ENCODE peak calls at places on chromosomes 5 and 9, in six cellular contexts. V is activated naive CD8-positive, alpha-beta T cell treated with anti-CD3 and anti-CD28 coated beads for 36 hours; X is ecto neural progenitor cell; K is cardiac muscle cell; R is cardiac fibroblast; J is T-helper 2 cell. S is an unnamed sample.

GRCh38 chr9:3760031-3760430 is 234.2 kb upstream of the RFX3 start:
- DNase-seq in K (no peak), J (no peak), R (no peak), V (no peak), X (no peak), S (no peak)

GRCh38 chr9:124343533-124344290 is 71.5 kb downstream of the PSMB7 start:
- DNase-seq in R (no peak), V (no peak), K (no peak), X (no peak), J (no peak), S (no peak)

GRCh38 chr9:136693490-136694162 is 6.4 kb upstream of the AGPAT2 start:
- DNase-seq in X (no peak), R (no peak), J (no peak), V (no peak), K (no peak), S (no peak)

GRCh38 chr9:93237535-93237934 is 53.6 kb downstream of the WNK2 start:
- DNase-seq in K (no peak), R (no peak), X (no peak), J (no peak), V (no peak), S (no peak)

GRCh38 chr5:50929174-50929573 is 262.7 kb downstream of the PARP8 start:
- DNase-seq in V (no peak), X (no peak), R (no peak), K (no peak), J (no peak), S (no peak)

GRCh38 chr9:27272103-27272502 is 24.8 kb downstream of the EQTN start:
- DNase-seq in X (no peak), J (no peak), R (no peak), V (no peak), K (no peak), S (no peak)

GRCh38 chr9:109904666-109905065 is 124.7 kb downstream of the PALM2AKAP2 start:
- DNase-seq in K (no peak), V (no peak), R (no peak), X (no peak), J (no peak), S (no peak)

GRCh38 chr5:61551637-61552313 is 219.7 kb downstream of the ZSWIM6 start:
- DNase-seq in J (no peak), V (no peak), X (no peak), R (peak), K (peak), S (no peak)

GRCh38 chr9:91065231-91066041 is 263.8 kb downstream of the SYK start:
- DNase-seq in V (no peak), K (no peak), X (no peak), J (no peak), R (no peak), S (no peak)

GRCh38 chr5:115524199-115524598 is 20.4 kb downstream of the FEM1C start:
- DNase-seq in X (no peak), K (no peak), V (no peak), R (no peak), J (no peak), S (no peak)

GRCh38 chr5:133285583-133286021 is 233.8 kb downstream of the HSPA4 start:
- DNase-seq in X (no peak), J (no peak), R (peak), K (peak), V (no peak), S (no peak)

GRCh38 chr5:88130189-88130815 is 138.3 kb downstream of the TMEM161B start:
- DNase-seq in J (no peak), V (no peak), K (no peak), X (no peak), R (no peak), S (no peak)

GRCh38 chr5:27275353-27275752 is 237.0 kb upstream of the CDH9 start:
- DNase-seq in X (no peak), K (no peak), J (no peak), V (no peak), R (no peak), S (no peak)

GRCh38 chr9:18362901-18363685 is 110.9 kb upstream of the ADAMTSL1 start:
- DNase-seq in J (no peak), K (peak), X (no peak), R (peak), V (no peak), S (peak)

GRCh38 chr5:154873791-154874331 is 15.4 kb downstream of the CNOT8 start:
- DNase-seq in J (no peak), R (no peak), K (no peak), V (no peak), X (no peak), S (no peak)

S was measured in GM20000.